ENCODE peak calls at places on chromosomes 2 and 18, in six cellular contexts. One of them, this sample, is unnamed.

GRCh38 chr2:30417253-30417652 is 29.8 kb upstream of the LCLAT1 start:
- DNase-seq in sigmoid colon: peak; percentile 89
- DNase-seq in ecto neural progenitor cell: peak; percentile 53
- DNase-seq in endothelial cell: no peak
- DNase-seq in mesenchymal stem cell: peak; percentile 73
- DNase-seq in spleen: no peak
- DNase-seq in this sample: no peak

GRCh38 chr2:158729873-158730620 is 65.1 kb upstream of the DAPL1 start:
- DNase-seq in ecto neural progenitor cell: no peak
- DNase-seq in mesenchymal stem cell: no peak
- DNase-seq in spleen: no peak
- DNase-seq in endothelial cell: no peak
- DNase-seq in sigmoid colon: no peak
- DNase-seq in this sample: no peak

GRCh38 chr18:61980355-61980754 is 87.5 kb upstream of the RNF152 start:
- DNase-seq in ecto neural progenitor cell: no peak
- DNase-seq in spleen: no peak
- DNase-seq in endothelial cell: no peak
- DNase-seq in sigmoid colon: no peak
- DNase-seq in mesenchymal stem cell: peak; percentile 64
- DNase-seq in this sample: no peak

GRCh38 chr2:101796825-101797600 is 99.5 kb downstream of the MAP4K4 start:
- DNase-seq in sigmoid colon: no peak
- DNase-seq in endothelial cell: no peak
- DNase-seq in ecto neural progenitor cell: no peak
- DNase-seq in spleen: no peak
- DNase-seq in mesenchymal stem cell: no peak
- DNase-seq in this sample: no peak

GRCh38 chr18:72160504-72161445 is 383.4 kb downstream of the CBLN2 start:
- DNase-seq in sigmoid colon: no peak
- DNase-seq in ecto neural progenitor cell: no peak
- DNase-seq in spleen: no peak
- DNase-seq in mesenchymal stem cell: no peak
- DNase-seq in endothelial cell: no peak
- DNase-seq in this sample: no peak

GRCh38 chr2:197804758-197805597 is 585 bp downstream of the PLCL1 start:
- DNase-seq in endothelial cell: peak; percentile 63
- DNase-seq in ecto neural progenitor cell: peak; percentile 72
- DNase-seq in spleen: peak; percentile 82
- DNase-seq in mesenchymal stem cell: peak; percentile 22
- DNase-seq in sigmoid colon: peak; percentile 80
- DNase-seq in this sample: no peak

GRCh38 chr2:215622836-215623235 is 187.0 kb upstream of the FN1 start:
- DNase-seq in endothelial cell: no peak
- DNase-seq in mesenchymal stem cell: no peak
- DNase-seq in sigmoid colon: no peak
- DNase-seq in ecto neural progenitor cell: no peak
- DNase-seq in spleen: no peak
- DNase-seq in this sample: no peak

GRCh38 chr2:16972276-16972675 is 306.6 kb upstream of the CYRIA start:
- DNase-seq in spleen: no peak
- DNase-seq in sigmoid colon: no peak
- DNase-seq in endothelial cell: no peak
- DNase-seq in mesenchymal stem cell: no peak
- DNase-seq in ecto neural progenitor cell: no peak
- DNase-seq in this sample: no peak

GRCh38 chr2:127054996-127055785 is 51.8 kb downstream of the BIN1 start:
- DNase-seq in endothelial cell: no peak
- DNase-seq in mesenchymal stem cell: no peak
- DNase-seq in spleen: peak; percentile 76
- DNase-seq in sigmoid colon: no peak
- DNase-seq in ecto neural progenitor cell: no peak
- DNase-seq in this sample: no peak

GRCh38 chr2:227862227-227862740 is 9.1 kb upstream of the DAW1 start:
- DNase-seq in ecto neural progenitor cell: no peak
- DNase-seq in endothelial cell: peak; percentile 25
- DNase-seq in mesenchymal stem cell: peak; percentile 45
- DNase-seq in sigmoid colon: no peak
- DNase-seq in spleen: no peak
- DNase-seq in this sample: no peak

GRCh38 chr2:15189236-15189635 is 371.9 kb downstream of the NBAS start:
- DNase-seq in mesenchymal stem cell: no peak
- DNase-seq in sigmoid colon: no peak
- DNase-seq in ecto neural progenitor cell: no peak
- DNase-seq in spleen: no peak
- DNase-seq in endothelial cell: no peak
- DNase-seq in this sample: no peak

This sample was measured in HS-5.